ENCODE peak calls at places on chromosomes 6 and 20, in four cellular contexts. M is K562, Z is HCT116, A is Panc1. I is an unnamed sample.

GRCh38 chr20:10828221-10828620 is 154.4 kb upstream of the JAG1 start:
- DNase-seq in M (peak; percentile 1), Z (no peak), A (no peak), I (no peak)

GRCh38 chr20:6812530-6812929 is 45.0 kb downstream of the BMP2 start:
- DNase-seq in M (no peak), Z (no peak), A (no peak), I (no peak)

GRCh38 chr6:87093199-87093598 is 1.7 kb downstream of the CGA start:
- DNase-seq in M (no peak), Z (no peak), A (no peak), I (no peak)

GRCh38 chr6:118810420-118811027 is 83.4 kb upstream of the ASF1A start:
- DNase-seq in M (no peak), Z (no peak), A (no peak), I (no peak)

GRCh38 chr6:32096087-32096393 is 13.1 kb downstream of the TNXB start:
- DNase-seq in M (no peak), Z (no peak), A (no peak), I (no peak)

GRCh38 chr20:62069741-62070216 is 4.1 kb upstream of the TAF4 start:
- DNase-seq in M (no peak), Z (no peak), A (no peak), I (no peak)

GRCh38 chr6:155033021-155033801 is 38.1 kb downstream of the TIAM2 start:
- DNase-seq in M (no peak), Z (no peak), A (no peak), I (no peak)

GRCh38 chr6:144390886-144391285 is 105.8 kb downstream of the UTRN start:
- DNase-seq in M (no peak), Z (no peak), A (no peak), I (no peak)

GRCh38 chr20:57948177-57948955 is 238.6 kb upstream of the PMEPA1 start:
- DNase-seq in M (no peak), Z (no peak), A (no peak), I (no peak)

GRCh38 chr20:48794360-48794759 is 33.4 kb downstream of the PREX1 start:
- DNase-seq in M (no peak), Z (no peak), A (no peak), I (no peak)

GRCh38 chr6:80269331-80269730 is 162.9 kb downstream of the BCKDHB start:
- DNase-seq in M (no peak), Z (no peak), A (no peak), I (no peak)

GRCh38 chr6:170147832-170148708 is 142.8 kb downstream of the DLL1 start:
- DNase-seq in M (no peak), Z (no peak), A (no peak), I (no peak)

GRCh38 chr6:152471459-152472070 is 165.6 kb downstream of the SYNE1 start:
- DNase-seq in M (no peak), Z (no peak), A (no peak), I (no peak)

GRCh38 chr20:60955687-60956086 is 296.4 kb upstream of the CDH4 start:
- DNase-seq in M (no peak), Z (no peak), A (no peak), I (no peak)

GRCh38 chr6:43698584-43699349 is 11.2 kb upstream of the MRPS18A start:
- DNase-seq in M (no peak), Z (no peak), A (no peak), I (no peak)

DNA sequence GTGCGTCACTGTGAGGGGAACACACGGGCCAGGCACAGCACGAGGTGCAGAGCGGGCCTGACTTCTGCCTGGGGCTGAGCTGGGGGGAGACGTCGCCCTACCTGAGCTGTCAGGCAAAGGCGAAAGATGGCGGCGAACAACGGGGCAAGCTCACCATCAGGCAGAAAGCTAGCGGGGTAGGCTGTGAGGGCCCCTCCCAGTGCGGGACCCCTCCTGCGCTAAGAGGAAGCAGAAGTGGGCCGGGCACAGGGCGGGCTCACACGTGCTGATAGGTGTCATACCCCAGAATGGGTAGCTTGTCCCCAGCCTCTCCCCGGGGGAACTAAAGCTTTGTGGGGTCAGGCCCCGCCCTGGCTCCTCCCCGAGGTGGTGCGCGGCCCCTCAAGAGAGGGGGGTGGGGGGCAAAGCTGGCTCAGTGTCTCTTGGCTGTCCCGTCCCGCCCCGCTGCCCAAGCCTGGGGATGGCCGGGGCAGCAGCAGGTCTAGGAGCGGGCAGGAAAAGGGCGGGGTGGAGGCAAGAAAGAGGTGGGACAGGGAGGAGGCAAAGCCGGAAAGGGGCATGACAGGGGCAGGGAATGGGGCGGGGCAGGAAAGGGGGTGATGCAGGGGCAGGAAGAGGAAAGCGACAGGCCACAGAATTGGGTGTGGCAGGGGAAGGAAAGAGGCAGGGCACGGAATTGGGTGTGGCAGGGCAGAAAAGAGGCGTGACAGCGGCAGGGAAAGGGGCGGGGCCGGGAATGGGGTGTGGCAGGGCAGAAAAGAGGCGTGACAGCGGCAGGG is 14.7 kb downstream of the UCKL1 start:
- DNase-seq in M (peak; percentile 90), Z (no peak), A (no peak), I (peak; percentile 96)
- TF ChIP-seq SIN3A in M (no peak), Z (no peak), A (no peak), I (no peak)

GRCh38 chr6:76774750-76775396 is 688.4 kb downstream of the HTR1B start:
- DNase-seq in M (no peak), Z (no peak), A (no peak), I (no peak)
- TF ChIP-seq SIN3A in M (no peak), Z (no peak), A (no peak), I (no peak)

GRCh38 chr6:137677714-137678113 is 183.5 kb upstream of the OLIG3 start:
- DNase-seq in M (no peak), Z (no peak), A (no peak), I (no peak)

GRCh38 chr6:137681445-137682009 is 185.5 kb upstream of the TNFAIP3 start:
- DNase-seq in M (no peak), Z (no peak), A (no peak), I (no peak)

GRCh38 chr6:137683886-137684285 is 183.2 kb upstream of the TNFAIP3 start:
- DNase-seq in M (no peak), Z (no peak), A (no peak), I (no peak)

GRCh38 chr6:137678451-137678850 is 184.3 kb upstream of the OLIG3 start:
- DNase-seq in M (no peak), Z (no peak), A (no peak), I (no peak)

DNA sequence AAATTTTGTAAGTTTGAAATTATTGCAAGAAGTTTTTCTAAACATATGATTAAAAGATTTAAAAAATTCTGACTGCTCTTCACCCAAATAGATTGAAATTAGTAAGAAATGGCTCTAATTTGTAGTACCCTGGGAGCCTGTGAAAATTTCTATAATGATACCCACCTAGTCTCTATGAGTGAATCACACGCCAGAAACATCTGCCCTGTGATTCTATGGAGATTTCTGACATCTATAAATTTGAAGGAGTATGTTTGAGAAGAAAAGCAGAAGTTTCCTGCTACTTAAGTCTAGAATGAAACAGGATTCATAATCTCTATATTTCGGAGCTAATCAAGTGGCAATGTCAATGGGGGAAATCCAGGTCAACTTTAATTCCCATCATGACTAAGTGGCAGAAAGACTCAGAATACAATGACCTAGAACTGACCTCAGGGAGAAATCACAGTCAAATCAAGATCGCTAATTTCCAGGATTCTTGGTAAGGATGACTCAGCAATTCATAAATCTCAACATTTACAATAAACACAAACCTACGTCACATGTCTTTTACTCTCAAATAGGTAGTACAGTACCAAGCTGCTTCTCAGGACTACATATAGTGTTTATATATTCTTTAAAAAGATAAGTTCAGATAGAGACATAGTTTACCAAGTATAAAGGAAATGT is 186.2 kb upstream of the TNFAIP3 start:
- DNase-seq in M (no peak), Z (no peak), A (no peak), I (no peak)
- TF ChIP-seq SIN3A in M (no peak), Z (no peak), A (no peak), I (no peak)

GRCh38 chr20:37161830-37162549 is 17.1 kb upstream of the RPN2 start:
- DNase-seq in M (peak; percentile 69), Z (no peak), A (no peak), I (no peak)
- TF ChIP-seq SIN3A in M (no peak), Z (no peak), A (no peak), I (no peak)

DNA sequence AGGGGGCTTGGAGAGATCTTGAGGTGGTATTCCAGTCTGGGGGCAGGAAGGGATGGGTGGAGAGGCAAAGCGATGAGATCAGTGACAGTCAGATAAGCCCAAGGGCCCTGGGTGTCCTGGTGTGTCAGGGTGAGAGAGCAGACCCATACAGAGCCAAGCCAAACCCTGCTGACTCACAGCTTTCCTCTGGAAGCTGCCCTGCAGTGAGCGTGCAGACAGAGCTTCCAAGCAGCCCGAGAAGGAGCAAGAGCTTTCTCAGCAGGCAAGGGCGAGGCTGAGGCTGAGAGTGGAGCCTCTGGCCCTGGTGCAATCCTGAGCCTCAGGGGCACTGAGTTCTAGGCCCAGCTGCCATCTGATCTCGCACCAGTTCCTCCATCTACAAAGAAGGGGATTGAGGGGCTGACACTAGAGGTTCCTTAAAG is 91.1 kb upstream of the HIVEP1 start:
- DNase-seq in M (peak; percentile 94), Z (peak; percentile 8), A (no peak), I (no peak)
- TF ChIP-seq SIN3A in M (no peak), Z (no peak), A (no peak), I (no peak)

DNA sequence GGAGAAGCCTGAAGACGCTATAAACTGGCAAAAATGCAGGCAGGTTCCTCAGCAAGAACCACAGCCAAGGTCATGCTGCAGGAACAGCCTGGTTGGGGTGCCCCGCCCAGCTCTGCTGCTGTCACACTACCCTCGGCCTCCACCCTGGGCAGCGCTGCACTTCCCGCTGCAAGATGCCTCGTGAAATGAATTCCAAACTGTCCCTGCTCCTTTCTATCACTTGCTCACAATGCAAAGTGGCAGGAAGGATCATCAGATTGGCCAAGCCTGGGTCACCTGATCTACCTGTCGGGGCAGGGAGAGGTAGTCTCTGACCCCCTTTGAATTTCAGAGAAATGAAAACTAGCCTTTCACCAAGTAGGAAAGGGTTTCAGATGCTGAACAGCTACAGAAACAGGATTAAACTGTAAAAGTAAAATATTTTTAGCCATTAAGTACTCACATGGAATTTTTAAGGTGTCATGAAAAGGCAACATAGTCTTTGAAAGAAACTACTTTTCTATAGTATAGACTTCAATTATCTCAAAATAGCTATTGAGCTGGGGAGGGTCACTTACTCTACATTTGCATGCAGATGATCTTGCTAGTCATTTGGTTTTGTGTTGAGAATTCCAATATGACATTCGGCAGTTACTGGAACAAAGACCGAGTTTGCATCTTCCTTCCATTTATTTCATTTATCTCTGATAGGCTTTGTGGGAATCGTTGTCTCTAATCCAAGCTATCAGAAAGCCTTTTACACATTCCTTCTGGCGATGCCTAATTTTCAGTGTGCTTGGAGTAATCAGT is 236.5 kb upstream of the ASCC3 start:
- DNase-seq in M (no peak), Z (no peak), A (no peak), I (peak; percentile 10)
- TF ChIP-seq SIN3A in M (no peak), Z (no peak), A (no peak), I (no peak)

GRCh38 chr6:149246691-149247384 is 70.7 kb upstream of the TAB2 start:
- DNase-seq in M (no peak), Z (no peak), A (no peak), I (no peak)
- TF ChIP-seq SIN3A in M (no peak), Z (no peak), A (no peak), I (no peak)

GRCh38 chr6:147135211-147135672 is 69.0 kb upstream of the STXBP5 start:
- DNase-seq in M (peak; percentile 41), Z (no peak), A (no peak), I (no peak)
- TF ChIP-seq SIN3A in M (no peak), Z (no peak), A (no peak), I (no peak)

I was measured in H1.